ENCODE peak calls at places on chromosomes 13 and 19, in six cellular contexts. G is HCT116, T is H1, E is GM12878, S is HepG2, Z is K562. X is an unnamed sample.

GRCh38 chr13:51317262-51317661 is 22.2 kb upstream of the SERPINE3 start:
- DNase-seq in G (no peak), T (no peak), E (no peak), S (no peak), Z (no peak), X (no peak)

GRCh38 chr13:55403887-55404487 is 1736.7 kb upstream of the PRR20A start:
- DNase-seq in G (no peak), T (no peak), E (no peak), S (no peak), Z (no peak), X (no peak)

GRCh38 chr13:80504453-80504852 is 163.5 kb upstream of the SPRY2 start:
- DNase-seq in G (no peak), T (no peak), E (no peak), S (no peak), Z (no peak), X (no peak)

GRCh38 chr19:46009530-46010510 is 13.0 kb downstream of the PGLYRP1 start:
- DNase-seq in G (peak), T (peak), E (no peak), S (peak), Z (peak), X (peak)

GRCh38 chr19:41328157-41328817 is 18.3 kb downstream of the CCDC97 start:
- DNase-seq in G (no peak), T (no peak), E (no peak), S (no peak), Z (peak), X (no peak)

GRCh38 chr19:54335164-54335563 is 3.8 kb downstream of the LILRA4 start:
- DNase-seq in G (no peak), T (no peak), E (no peak), S (no peak), Z (peak), X (no peak)

GRCh38 chr19:55700813-55701212 is 25.8 kb downstream of the EPN1 start:
- DNase-seq in G (no peak), T (no peak), E (no peak), S (no peak), Z (no peak), X (no peak)

GRCh38 chr13:87859261-87859660 is 188.1 kb downstream of the SLITRK5 start:
- DNase-seq in G (no peak), T (no peak), E (no peak), S (no peak), Z (no peak), X (no peak)

GRCh38 chr19:33022472-33023116 is 42.1 kb downstream of the RHPN2 start:
- DNase-seq in G (no peak), T (peak), E (no peak), S (no peak), Z (no peak), X (peak)

GRCh38 chr13:48078251-48078656 is 16.6 kb downstream of the MED4 start:
- DNase-seq in G (peak), T (no peak), E (peak), S (peak), Z (no peak), X (no peak)

GRCh38 chr19:2500861-2501260 is 24.9 kb downstream of the GADD45B start:
- DNase-seq in G (no peak), T (no peak), E (no peak), S (no peak), Z (no peak), X (no peak)

GRCh38 chr19:15595069-15595468 is 19.9 kb upstream of the CYP4F8 start:
- DNase-seq in G (peak), T (no peak), E (no peak), S (no peak), Z (no peak), X (no peak)

GRCh38 chr19:13830761-13831481 is 35.7 kb downstream of the ZSWIM4 start:
- DNase-seq in G (no peak), T (no peak), E (no peak), S (no peak), Z (no peak), X (no peak)

GRCh38 chr13:19153782-19154450 is 27.7 kb downstream of the TUBA3C start:
- DNase-seq in G (no peak), T (no peak), E (no peak), S (peak), Z (peak), X (peak)

GRCh38 chr13:59494560-59494970 is 669.2 kb downstream of the DIAPH3 start:
- DNase-seq in G (no peak), T (no peak), E (no peak), S (no peak), Z (peak), X (no peak)

GRCh38 chr13:24032252-24032651 is 128.3 kb upstream of the SPATA13 start:
- DNase-seq in G (no peak), T (no peak), E (no peak), S (no peak), Z (no peak), X (no peak)

GRCh38 chr19:8612807-8613171 is 2.3 kb upstream of the ADAMTS10 start:
- DNase-seq in G (no peak), T (no peak), E (no peak), S (no peak), Z (no peak), X (no peak)

GRCh38 chr13:76758738-76759137 is 127.5 kb downstream of the KCTD12 start:
- DNase-seq in G (no peak), T (no peak), E (no peak), S (no peak), Z (no peak), X (no peak)

GRCh38 chr19:17829855-17830566 is 8.7 kb upstream of the INSL3 start:
- DNase-seq in G (peak), T (peak), E (no peak), S (no peak), Z (peak), X (peak)

GRCh38 chr19:928471-929259 is 2.8 kb downstream of the ARID3A start:
- DNase-seq in G (no peak), T (no peak), E (no peak), S (peak), Z (no peak), X (no peak)

GRCh38 chr19:41957838-41958366 is 1.2 kb downstream of the RABAC1 start:
- DNase-seq in G (peak), T (peak), E (no peak), S (peak), Z (peak), X (peak)

GRCh38 chr13:94351292-94352000 is 128.0 kb downstream of the DCT start:
- DNase-seq in G (no peak), T (no peak), E (no peak), S (no peak), Z (no peak), X (no peak)

GRCh38 chr19:19279853-19280252 is 6.8 kb upstream of the TM6SF2 start:
- DNase-seq in G (no peak), T (no peak), E (no peak), S (no peak), Z (no peak), X (no peak)

GRCh38 chr13:58963321-58963720 is 1200.4 kb downstream of the DIAPH3 start:
- DNase-seq in G (no peak), T (no peak), E (no peak), S (no peak), Z (no peak), X (no peak)

GRCh38 chr13:40064723-40065122 is 409.3 kb downstream of the COG6 start:
- DNase-seq in G (no peak), T (no peak), E (no peak), S (no peak), Z (no peak), X (no peak)

GRCh38 chr13:30739646-30740642 is 4.6 kb downstream of the ALOX5AP start:
- DNase-seq in G (peak), T (no peak), E (peak), S (no peak), Z (peak), X (no peak)

GRCh38 chr13:87087741-87088140 is 583.4 kb upstream of the SLITRK5 start:
- DNase-seq in G (no peak), T (no peak), E (no peak), S (no peak), Z (no peak), X (no peak)

GRCh38 chr13:41284512-41285288 is 21.3 kb upstream of the MTRF1 start:
- DNase-seq in G (peak), T (no peak), E (no peak), S (peak), Z (no peak), X (no peak)

GRCh38 chr19:751501-752341 is 809 bp downstream of the MISP start:
- DNase-seq in G (no peak), T (no peak), E (no peak), S (peak), Z (peak), X (no peak)

GRCh38 chr13:28819046-28819747 is 942 bp upstream of the MTUS2 start:
- DNase-seq in G (no peak), T (peak), E (no peak), S (no peak), Z (no peak), X (no peak)

GRCh38 chr19:53538378-53539109 is 599 bp downstream of the ZNF331 start:
- DNase-seq in G (no peak), T (no peak), E (no peak), S (no peak), Z (no peak), X (no peak)

GRCh38 chr13:46716821-46717220 is 80.1 kb downstream of the ESD start:
- DNase-seq in G (no peak), T (no peak), E (no peak), S (no peak), Z (no peak), X (no peak)

GRCh38 chr13:29994911-29995601 is 144.6 kb upstream of the UBL3 start:
- DNase-seq in G (no peak), T (no peak), E (no peak), S (no peak), Z (no peak), X (no peak)

GRCh38 chr19:12938536-12939291 is at the start of gene CALR:
- DNase-seq in G (no peak), T (no peak), E (no peak), S (no peak), Z (peak), X (no peak)

GRCh38 chr19:1825909-1826556 is 14.0 kb upstream of the ATP8B3 start:
- DNase-seq in G (no peak), T (peak), E (no peak), S (peak), Z (peak), X (peak)

GRCh38 chr19:49442793-49443365 is 1.6 kb upstream of the SLC17A7 start:
- DNase-seq in G (peak), T (peak), E (no peak), S (peak), Z (peak), X (peak)

GRCh38 chr19:49440439-49441209 is 703 bp downstream of the SLC17A7 start:
- DNase-seq in G (no peak), T (no peak), E (no peak), S (no peak), Z (no peak), X (no peak)

GRCh38 chr19:49441960-49442350 is 628 bp upstream of the SLC17A7 start:
- DNase-seq in G (no peak), T (no peak), E (no peak), S (no peak), Z (no peak), X (no peak)

GRCh38 chr19:49442354-49442753 is 1.0 kb upstream of the SLC17A7 start:
- DNase-seq in G (no peak), T (no peak), E (no peak), S (no peak), Z (no peak), X (no peak)

GRCh38 chr19:49441210-49441959 is at the start of gene SLC17A7:
- DNase-seq in G (no peak), T (peak), E (no peak), S (no peak), Z (peak), X (no peak)
- H3K4me3 ChIP-seq in G (peak), T (peak), E (no peak), S (peak), Z (peak), X (peak)

GRCh38 chr19:5254944-5255343 is 85.7 kb downstream of the PTPRS start:
- DNase-seq in G (no peak), T (no peak), E (no peak), S (no peak), Z (no peak), X (no peak)
- TF ChIP-seq ZNF274 in G (no peak), T (no peak), E (no peak), S (no peak), Z (no peak), X (no peak)

GRCh38 chr13:27229642-27230041 is 21.7 kb upstream of the RPL21 start:
- DNase-seq in G (no peak), T (no peak), E (no peak), S (no peak), Z (no peak), X (no peak)

GRCh38 chr13:27228131-27228530 is 23.2 kb upstream of the RPL21 start:
- DNase-seq in G (no peak), T (no peak), E (no peak), S (no peak), Z (no peak), X (no peak)

GRCh38 chr13:27226991-27227390 is 24.4 kb upstream of the RPL21 start:
- DNase-seq in G (no peak), T (no peak), E (no peak), S (no peak), Z (no peak), X (no peak)
- H3K4me3 ChIP-seq in G (no peak), T (no peak), E (no peak), S (no peak), Z (no peak), X (no peak)

GRCh38 chr19:11019262-11019661 is 58.4 kb downstream of the SMARCA4 start:
- DNase-seq in G (no peak), T (no peak), E (no peak), S (no peak), Z (no peak), X (no peak)

GRCh38 chr19:11018743-11019142 is 57.9 kb downstream of the SMARCA4 start:
- DNase-seq in G (no peak), T (no peak), E (no peak), S (no peak), Z (no peak), X (no peak)

GRCh38 chr19:11020982-11021759 is 60.3 kb downstream of the SMARCA4 start:
- DNase-seq in G (no peak), T (no peak), E (no peak), S (no peak), Z (no peak), X (no peak)

GRCh38 chr19:11020423-11020822 is 59.6 kb downstream of the SMARCA4 start:
- DNase-seq in G (no peak), T (no peak), E (no peak), S (no peak), Z (no peak), X (no peak)

DNA sequence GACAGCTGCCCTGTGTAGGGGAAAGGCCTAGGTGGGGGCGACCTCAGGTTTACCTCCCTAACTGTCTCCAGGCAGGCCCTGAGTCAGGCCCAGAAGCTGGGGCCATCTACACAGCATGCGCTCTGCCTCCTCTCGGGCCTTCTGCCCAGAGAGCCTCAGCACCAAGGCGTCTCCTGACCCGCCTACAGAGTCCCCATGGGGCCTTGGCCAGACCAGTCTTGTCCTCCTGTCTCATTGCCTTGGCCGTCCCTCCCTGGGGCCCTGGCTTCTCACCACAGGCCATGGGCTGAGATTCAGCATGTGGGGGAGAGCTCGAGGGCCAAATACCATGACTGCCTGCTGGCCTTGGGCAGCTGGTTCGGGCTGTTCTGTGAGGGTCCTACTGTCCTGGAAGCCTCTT is 59.0 kb downstream of the SMARCA4 start:
- DNase-seq in G (no peak), T (no peak), E (no peak), S (no peak), Z (no peak), X (no peak)
- TF ChIP-seq ZNF274 in G (no peak), T (no peak), E (no peak), S (no peak), Z (no peak), X (no peak)

GRCh38 chr13:21606781-21607180 is 2.8 kb upstream of the MICU2 start:
- DNase-seq in G (no peak), T (no peak), E (no peak), S (no peak), Z (no peak), X (no peak)
- H3K4me3 ChIP-seq in G (no peak), T (no peak), E (no peak), S (no peak), Z (no peak), X (no peak)

DNA sequence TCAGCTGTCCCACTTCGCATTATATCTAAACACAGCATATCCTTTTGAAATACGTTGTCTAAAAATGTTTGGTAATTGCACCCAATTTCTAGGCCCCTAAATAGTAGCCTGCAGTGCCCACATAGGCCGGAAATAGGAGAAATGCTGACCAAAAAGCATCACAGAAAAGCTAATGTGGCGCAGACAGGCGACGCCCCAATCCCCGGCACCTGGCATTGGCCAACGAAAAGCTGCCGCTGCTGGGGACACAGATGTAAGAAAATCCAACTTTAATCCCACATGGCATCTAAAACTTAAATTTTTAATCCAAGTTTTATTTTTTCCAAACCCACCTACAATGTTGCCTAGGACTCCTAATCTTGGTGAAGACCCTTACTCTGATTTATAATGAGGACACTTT is 4.0 kb downstream of the SAFB2 start:
- DNase-seq in G (no peak), T (no peak), E (no peak), S (no peak), Z (no peak), X (no peak)
- TF ChIP-seq ZNF274 in G (no peak), T (no peak), E (no peak), S (no peak), Z (no peak), X (no peak)